ENCODE peak calls at places on chromosomes 4 and X, in nine cellular contexts. R is activated naive CD8-positive, alpha-beta T cell treated with anti-CD3 and anti-CD28 coated beads, Interleukin-2, amount 50 U/mL, for 24 hours; U is cardiac fibroblast; D is GM04503; Q is left lung; W is left ventricle myocardium inferior; P is lower lobe of right lung; F is right lobe of liver; I is hippocampal formation. Z is an unnamed sample.

GRCh38 chrX:47863187-47863586 is 26.5 kb downstream of the ZNF81 start:
- DNase-seq in F (peak; percentile 65), P (no peak), Q (no peak), U (no peak), I (no peak), W (no peak), R (no peak), D (no peak), Z (no peak)

GRCh38 chr4:95549246-95550138 is 719 bp upstream of the UNC5C start:
- DNase-seq in R (peak; percentile 6), I (peak; percentile 88), U (peak; percentile 72), F (peak; percentile 61), D (no peak), W (peak; percentile 77), Q (no peak), P (peak; percentile 67), Z (peak; percentile 88)

GRCh38 chrX:30949554-30949953 is 60.5 kb upstream of the TAB3 start:
- DNase-seq in U (no peak), I (no peak), W (no peak), F (no peak), Q (no peak), R (no peak), D (no peak), P (no peak), Z (no peak)

GRCh38 chr4:8307126-8307525 is 37.6 kb downstream of the HTRA3 start:
- DNase-seq in I (no peak), U (no peak), F (peak; percentile 32), D (no peak), P (peak; percentile 33), Q (peak; percentile 25), R (no peak), W (peak; percentile 14), Z (no peak)

GRCh38 chr4:141102367-141102766 is 30.9 kb downstream of the RNF150 start:
- DNase-seq in P (no peak), Q (no peak), F (no peak), D (peak; percentile 53), R (no peak), U (peak; percentile 58), I (no peak), W (no peak), Z (no peak)

GRCh38 chr4:13544556-13545393 is 467 bp upstream of the NKX3-2 start:
- DNase-seq in W (peak; percentile 60), P (peak; percentile 76), U (peak; percentile 61), F (no peak), Q (peak; percentile 71), R (peak; percentile 64), D (no peak), I (peak; percentile 20), Z (peak; percentile 32)

GRCh38 chr4:602559-602942 is 22.8 kb upstream of the PDE6B start:
- DNase-seq in F (peak; percentile 68), U (peak; percentile 25), W (no peak), P (peak; percentile 77), D (no peak), Q (peak; percentile 64), R (peak; percentile 86), I (peak; percentile 55), Z (no peak)

GRCh38 chr4:16224669-16225068 is 1.6 kb downstream of the TAPT1 start:
- DNase-seq in W (no peak), F (no peak), U (no peak), I (no peak), Q (no peak), P (no peak), R (no peak), D (no peak), Z (no peak)

GRCh38 chrX:2383735-2384134 is 117.0 kb downstream of the DHRSX start:
- DNase-seq in Q (no peak), D (no peak), R (no peak), P (no peak), U (no peak), W (no peak), F (no peak), I (no peak), Z (no peak)

GRCh38 chr4:92304636-92305035 is 870 bp downstream of the GRID2 start:
- DNase-seq in U (peak; percentile 2), R (no peak), W (no peak), I (no peak), F (no peak), D (no peak), Q (no peak), P (no peak), Z (peak; percentile 37)

GRCh38 chr4:81512945-81513584 is 41.4 kb upstream of the RASGEF1B start:
- DNase-seq in U (no peak), Q (no peak), I (no peak), F (no peak), D (no peak), P (no peak), R (no peak), W (no peak), Z (no peak)

GRCh38 chrX:55524487-55524886 is 34.8 kb upstream of the USP51 start:
- DNase-seq in R (no peak), P (no peak), U (no peak), F (no peak), W (no peak), D (no peak), Q (no peak), I (no peak), Z (no peak)

GRCh38 chrX:12210196-12210815 is 72.0 kb downstream of the FRMPD4 start:
- DNase-seq in R (no peak), F (no peak), U (peak; percentile 89), I (no peak), Q (peak; percentile 33), D (peak; percentile 24), W (peak; percentile 16), P (no peak), Z (no peak)

GRCh38 chr4:88705805-88706518 is 8.3 kb upstream of the NAP1L5 start:
- DNase-seq in W (no peak), R (no peak), F (no peak), U (peak; percentile 60), P (no peak), D (no peak), Q (no peak), I (no peak), Z (no peak)

GRCh38 chrX:132636080-132636479 is 147.2 kb upstream of the MBNL3 start:
- DNase-seq in W (no peak), F (no peak), R (no peak), U (peak; percentile 7), D (no peak), Q (no peak), P (no peak), I (no peak), Z (no peak)

GRCh38 chr4:108683479-108683878 is 33.1 kb downstream of the OSTC start:
- DNase-seq in W (no peak), U (peak; percentile 57), Q (no peak), R (no peak), P (no peak), D (no peak), F (no peak), I (no peak), Z (no peak)

GRCh38 chrX:38126179-38126578 is 94.5 kb downstream of the SRPX start:
- DNase-seq in R (no peak), I (no peak), Q (no peak), F (no peak), D (no peak), P (no peak), W (no peak), U (peak; percentile 10), Z (no peak)

GRCh38 chrX:153302796-153303195 is 18.8 kb downstream of the PNMA6F start:
- DNase-seq in Q (no peak), U (no peak), D (no peak), R (no peak), W (no peak), F (no peak), I (no peak), P (no peak), Z (no peak)

GRCh38 chrX:122418758-122419157 is 765.3 kb upstream of the GRIA3 start:
- DNase-seq in W (no peak), R (no peak), D (no peak), I (no peak), P (no peak), F (no peak), Q (no peak), U (no peak), Z (no peak)

GRCh38 chr4:4267981-4268380 is 20.0 kb upstream of the TMEM128 start:
- DNase-seq in R (no peak), F (no peak), W (no peak), Q (no peak), U (peak; percentile 46), D (no peak), I (no peak), P (no peak), Z (no peak)

GRCh38 chrX:133868687-133869086 is 116.7 kb downstream of the GPC3 start:
- DNase-seq in F (no peak), D (no peak), U (no peak), W (no peak), I (no peak), P (no peak), R (no peak), Q (no peak), Z (no peak)

GRCh38 chrX:56785442-56785841 is 56.4 kb downstream of the NBDY start:
- DNase-seq in I (no peak), F (peak; percentile 17), W (no peak), Q (peak; percentile 23), R (no peak), P (no peak), U (no peak), D (no peak), Z (no peak)

Z was measured in putamen.